ENCODE peak calls at places on chromosomes 5 and 9, in five cellular contexts. One of them, this sample, is unnamed.

GRCh38 chr9:128123451-128124080 is 4.0 kb downstream of the PTGES2 start:
- DNase-seq in left cardiac atrium: peak; percentile 10
- DNase-seq in NCI-H510A treated with DMSO at 0.1 percent for 48 hours: no peak
- DNase-seq in HFFc6: no peak
- DNase-seq in substantia nigra: no peak
- DNase-seq in this sample: no peak

GRCh38 chr9:114388764-114389375 is 1.1 kb upstream of the AKNA start:
- DNase-seq in left cardiac atrium: no peak
- DNase-seq in NCI-H510A treated with DMSO at 0.1 percent for 48 hours: no peak
- DNase-seq in HFFc6: no peak
- DNase-seq in substantia nigra: no peak
- DNase-seq in this sample: no peak

GRCh38 chr5:179271301-179271650 is 74.0 kb downstream of the ADAMTS2 start:
- DNase-seq in left cardiac atrium: peak; percentile 37
- DNase-seq in NCI-H510A treated with DMSO at 0.1 percent for 48 hours: no peak
- DNase-seq in HFFc6: no peak
- DNase-seq in substantia nigra: no peak
- DNase-seq in this sample: no peak

GRCh38 chr9:96522371-96522770 is 72.4 kb downstream of the HABP4 start:
- DNase-seq in left cardiac atrium: no peak
- DNase-seq in NCI-H510A treated with DMSO at 0.1 percent for 48 hours: no peak
- DNase-seq in HFFc6: no peak
- DNase-seq in substantia nigra: no peak
- DNase-seq in this sample: no peak

GRCh38 chr9:131635285-131635684 is 90.0 kb downstream of the PRRT1B start:
- DNase-seq in left cardiac atrium: peak; percentile 86
- DNase-seq in NCI-H510A treated with DMSO at 0.1 percent for 48 hours: peak; percentile 59
- DNase-seq in HFFc6: peak; percentile 94
- DNase-seq in substantia nigra: peak; percentile 45
- DNase-seq in this sample: peak; percentile 57

GRCh38 chr5:41118177-41118576 is 47.0 kb upstream of the MROH2B start:
- DNase-seq in left cardiac atrium: no peak
- DNase-seq in NCI-H510A treated with DMSO at 0.1 percent for 48 hours: no peak
- DNase-seq in HFFc6: no peak
- DNase-seq in substantia nigra: no peak
- DNase-seq in this sample: no peak

GRCh38 chr5:14476791-14477435 is 104.7 kb upstream of the OTULINL start:
- DNase-seq in left cardiac atrium: no peak
- DNase-seq in NCI-H510A treated with DMSO at 0.1 percent for 48 hours: no peak
- DNase-seq in HFFc6: peak; percentile 73
- DNase-seq in substantia nigra: no peak
- DNase-seq in this sample: no peak

GRCh38 chr5:96572864-96573512 is 89.2 kb upstream of the CAST start:
- DNase-seq in left cardiac atrium: no peak
- DNase-seq in NCI-H510A treated with DMSO at 0.1 percent for 48 hours: no peak
- DNase-seq in HFFc6: peak; percentile 93
- DNase-seq in substantia nigra: no peak
- DNase-seq in this sample: no peak

GRCh38 chr5:180070726-180071417 is 687 bp downstream of the RNF130 start:
- DNase-seq in left cardiac atrium: peak; percentile 55
- DNase-seq in NCI-H510A treated with DMSO at 0.1 percent for 48 hours: peak; percentile 3
- DNase-seq in HFFc6: peak; percentile 26
- DNase-seq in substantia nigra: no peak
- DNase-seq in this sample: peak; percentile 61